ENCODE peak calls at places on chromosomes 3 and 15, in ten cellular contexts. U is upper lobe of right lung, K is HCT116, W is omental fat pad, Y is glutamatergic neuron, A is HFF-Myc, E is cardiac fibroblast, T is GM12865, Q is HFFc6, F is pancreas. O is an unnamed sample.

GRCh38 chr3:193735850-193736249 is 142.8 kb downstream of the OPA1 start:
- DNase-seq in U (no peak), K (no peak), W (no peak), Y (no peak), A (no peak), E (no peak), T (no peak), Q (no peak), F (no peak), O (no peak)

GRCh38 chr3:17213102-17213501 is 328.3 kb downstream of the PLCL2 start:
- DNase-seq in U (no peak), K (no peak), W (no peak), Y (no peak), A (no peak), E (no peak), T (no peak), Q (peak; percentile 21), F (no peak), O (no peak)

GRCh38 chr3:4814302-4814903 is 164.8 kb upstream of the BHLHE40 start:
- DNase-seq in U (peak; percentile 72), K (no peak), W (no peak), Y (no peak), A (no peak), E (no peak), T (no peak), Q (no peak), F (no peak), O (no peak)

GRCh38 chr15:58980351-58980939 is 7.0 kb upstream of the RNF111 start:
- DNase-seq in U (no peak), K (peak; percentile 32), W (no peak), Y (no peak), A (no peak), E (peak; percentile 65), T (peak; percentile 65), Q (peak; percentile 11), F (no peak), O (peak; percentile 25)

GRCh38 chr15:60212536-60212935 is 185.2 kb downstream of the ANXA2 start:
- DNase-seq in U (no peak), K (no peak), W (no peak), Y (no peak), A (peak; percentile 5), E (no peak), T (no peak), Q (peak; percentile 7), F (no peak), O (no peak)

GRCh38 chr15:85354432-85354831 is 26.0 kb upstream of the AKAP13 start:
- DNase-seq in U (no peak), K (no peak), W (no peak), Y (no peak), A (no peak), E (peak; percentile 58), T (no peak), Q (peak; percentile 73), F (no peak), O (no peak)

GRCh38 chr3:49906004-49906860 is 2.6 kb upstream of the MST1R start:
- DNase-seq in U (peak; percentile 81), K (peak; percentile 55), W (no peak), Y (peak; percentile 67), A (no peak), E (peak; percentile 60), T (peak; percentile 66), Q (peak; percentile 19), F (peak; percentile 71), O (peak; percentile 75)

GRCh38 chr15:99514306-99514705 is 51.5 kb upstream of the MEF2A start:
- DNase-seq in U (no peak), K (no peak), W (no peak), Y (no peak), A (no peak), E (no peak), T (peak; percentile 47), Q (no peak), F (no peak), O (no peak)

GRCh38 chr15:39287322-39288195 is 293.3 kb upstream of the THBS1 start:
- DNase-seq in U (no peak), K (no peak), W (no peak), Y (no peak), A (no peak), E (peak; percentile 30), T (no peak), Q (peak; percentile 32), F (no peak), O (no peak)

GRCh38 chr15:25886498-25887140 is 23.5 kb upstream of the ATP10A start:
- DNase-seq in U (peak; percentile 88), K (no peak), W (no peak), Y (no peak), A (no peak), E (peak; percentile 63), T (no peak), Q (no peak), F (no peak), O (no peak)

GRCh38 chr15:70892912-70893560 is 410 bp downstream of the LRRC49 start:
- DNase-seq in U (no peak), K (no peak), W (no peak), Y (no peak), A (peak; percentile 41), E (peak; percentile 83), T (peak; percentile 48), Q (peak; percentile 67), F (peak; percentile 56), O (peak; percentile 38)

GRCh38 chr15:70892002-70892911 is at the start of the genes LRRC49 and THAP10:
- DNase-seq in U (peak; percentile 92), K (peak; percentile 88), W (peak; percentile 69), Y (peak; percentile 85), A (peak; percentile 97), E (peak; percentile 93), T (peak; percentile 92), Q (peak; percentile 99), F (peak; percentile 82), O (peak; percentile 84)
- TF ChIP-seq CTCF in U (no peak), K (no peak), W (no peak), Y (no peak), A (no peak), E (no peak), T (no peak), Q (peak; percentile 19), F (no peak), O (no peak)

DNA sequence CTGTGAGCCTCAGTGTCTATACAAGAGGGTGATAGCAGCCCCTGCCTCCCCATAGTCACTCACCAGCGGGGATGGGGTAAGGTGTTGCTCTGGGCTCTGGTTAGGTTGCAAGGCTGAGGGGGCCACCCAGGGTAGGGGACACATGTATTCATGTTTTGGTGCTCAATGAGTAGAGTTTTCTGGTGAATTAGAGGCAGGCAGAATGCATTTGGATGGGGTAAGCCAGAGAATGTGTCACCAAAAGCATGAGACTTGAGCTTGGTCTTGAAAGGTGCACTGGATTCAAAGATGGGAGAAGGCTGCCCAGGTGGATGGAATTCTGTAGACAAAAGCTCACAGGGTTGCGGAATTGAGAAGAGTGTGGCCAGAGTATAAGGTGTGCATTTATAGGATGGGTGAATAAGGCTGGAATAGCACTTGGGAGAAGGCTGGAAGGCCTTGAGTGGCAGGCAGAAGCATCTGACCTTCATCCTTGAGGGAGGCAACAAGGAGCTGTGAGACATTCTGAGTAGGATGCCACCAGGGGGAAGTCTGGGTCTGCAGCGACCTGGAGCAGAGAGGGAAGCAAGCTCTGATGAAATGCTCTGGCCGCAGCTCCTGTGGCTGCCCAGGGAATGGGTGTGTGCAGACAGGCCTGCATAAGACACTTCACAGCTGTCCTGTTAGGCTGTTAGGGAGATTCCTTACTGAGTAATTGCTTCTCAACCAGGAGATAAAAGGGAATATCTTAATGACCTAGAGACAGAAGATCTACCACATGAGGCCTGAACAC is 149.6 kb downstream of the CHDH start:
- DNase-seq in U (no peak), K (no peak), W (no peak), Y (no peak), A (no peak), E (peak; percentile 3), T (no peak), Q (no peak), F (no peak), O (no peak)
- TF ChIP-seq CTCF in U (peak; percentile 20), K (no peak), W (no peak), Y (no peak), A (no peak), E (no peak), T (no peak), Q (no peak), F (no peak), O (no peak)

DNA sequence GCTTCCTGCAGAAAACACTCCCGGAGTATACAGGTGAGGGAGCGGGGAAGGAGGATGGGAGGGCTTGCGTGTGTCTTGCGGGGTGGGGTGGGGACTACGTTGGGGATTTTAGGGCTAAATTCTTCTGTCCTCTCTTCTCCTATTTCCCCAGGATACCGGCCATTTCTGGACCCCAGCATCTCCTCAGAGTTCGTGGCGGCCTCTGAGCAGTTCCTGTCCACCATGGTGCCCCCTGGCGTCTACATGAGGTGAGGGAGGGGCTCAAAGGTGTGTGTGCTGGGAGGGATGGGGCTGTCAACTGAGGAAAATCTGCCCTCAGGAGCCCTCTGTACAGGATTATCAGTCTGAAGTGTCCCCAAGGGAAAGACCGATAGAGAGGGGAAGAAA is 6.6 kb downstream of the DUOX1 start:
- DNase-seq in U (peak; percentile 45), K (no peak), W (no peak), Y (peak; percentile 54), A (no peak), E (no peak), T (no peak), Q (no peak), F (no peak), O (no peak)
- TF ChIP-seq CTCF in U (no peak), K (no peak), W (no peak), Y (no peak), A (no peak), E (peak; percentile 11), T (no peak), Q (no peak), F (no peak), O (peak; percentile 27)

GRCh38 chr15:64213646-64214045 is 50.8 kb upstream of the PPIB start:
- DNase-seq in U (no peak), K (no peak), W (no peak), Y (no peak), A (no peak), E (no peak), T (no peak), Q (no peak), F (no peak), O (no peak)

GRCh38 chr15:64205202-64205601 is 42.4 kb upstream of the PPIB start:
- DNase-seq in U (no peak), K (no peak), W (no peak), Y (no peak), A (no peak), E (no peak), T (no peak), Q (no peak), F (no peak), O (no peak)

GRCh38 chr15:64211696-64212095 is 48.9 kb upstream of the PPIB start:
- DNase-seq in U (no peak), K (no peak), W (no peak), Y (no peak), A (no peak), E (no peak), T (no peak), Q (no peak), F (no peak), O (no peak)

DNA sequence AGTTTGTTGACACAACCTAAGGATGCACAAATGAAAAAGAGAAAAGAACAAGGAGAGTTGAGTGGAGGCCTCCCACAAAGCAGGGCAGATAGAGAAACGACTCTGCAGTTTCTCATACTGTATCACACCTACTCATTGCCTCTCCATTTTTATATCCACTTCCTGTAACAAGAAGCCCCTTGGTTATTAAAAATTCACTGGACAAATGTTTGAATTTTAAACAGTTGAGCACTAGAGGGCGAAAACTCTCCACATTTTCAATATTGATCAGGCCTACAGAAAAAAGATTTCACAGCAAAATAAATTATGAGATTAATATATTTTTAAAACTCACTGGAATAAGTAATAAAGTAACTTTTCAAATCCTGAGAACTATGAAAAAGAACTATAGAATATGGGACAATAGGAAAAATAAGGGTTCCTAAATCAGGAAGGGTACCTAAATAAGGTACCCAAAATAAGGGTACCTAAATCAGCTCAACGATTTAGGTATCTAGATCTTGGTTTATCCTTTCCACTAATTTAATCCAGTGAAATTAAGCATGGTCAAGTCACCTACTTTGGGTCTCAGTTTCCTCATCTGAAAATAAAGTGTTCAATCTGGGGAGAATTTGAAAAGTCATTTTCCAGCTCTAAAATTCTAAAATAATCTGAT is 47.0 kb upstream of the PPIB start:
- DNase-seq in U (no peak), K (peak; percentile 33), W (no peak), Y (no peak), A (peak; percentile 37), E (peak; percentile 69), T (peak; percentile 36), Q (peak; percentile 51), F (no peak), O (peak; percentile 38)
- TF ChIP-seq CTCF in U (peak; percentile 36), K (peak; percentile 35), W (peak; percentile 19), Y (peak; percentile 53), A (no peak), E (peak; percentile 25), T (peak; percentile 23), Q (peak; percentile 86), F (peak; percentile 15), O (peak; percentile 41)